ENCODE peak calls at places on chromosome 1, in four cellular contexts. M is cardiac fibroblast, P is kidney, R is osteoblast. H is an unnamed sample.

GRCh38 chr1:147771216-147772125 is 11.1 kb upstream of the GJA5 start:
- DNase-seq in M (peak), P (no peak), R (no peak), H (no peak)

GRCh38 chr1:195721210-195721971 is 886.8 kb downstream of the KCNT2 start:
- DNase-seq in M (no peak), P (no peak), R (no peak), H (no peak)

GRCh38 chr1:4010811-4011605 is 110.9 kb upstream of the C1orf174 start:
- DNase-seq in M (no peak), P (no peak), R (no peak), H (no peak)

GRCh38 chr1:107499139-107499744 is 358.4 kb downstream of the NTNG1 start:
- DNase-seq in M (no peak), P (no peak), R (no peak), H (no peak)

GRCh38 chr1:19974822-19975416 is 4.5 kb downstream of the PLA2G2A start:
- DNase-seq in M (peak), P (no peak), R (peak), H (peak)

GRCh38 chr1:210233495-210234253 is 1.1 kb downstream of the SERTAD4 start:
- DNase-seq in M (peak), P (peak), R (peak), H (peak)

GRCh38 chr1:226890331-226891108 is 20.1 kb downstream of the PSEN2 start:
- DNase-seq in M (no peak), P (no peak), R (no peak), H (no peak)

GRCh38 chr1:87592156-87592555 is 263.5 kb downstream of the LMO4 start:
- DNase-seq in M (no peak), P (no peak), R (no peak), H (no peak)

GRCh38 chr1:205298191-205298994 is 23.2 kb downstream of the NUAK2 start:
- DNase-seq in M (peak), P (peak), R (peak), H (peak)

GRCh38 chr1:147669475-147670318 is 627 bp downstream of the ACP6 start:
- DNase-seq in M (peak), P (peak), R (peak), H (peak)

GRCh38 chr1:211918665-211919414 is 88.3 kb upstream of the LPGAT1 start:
- DNase-seq in M (no peak), P (no peak), R (no peak), H (no peak)

GRCh38 chr1:230149751-230150584 is 82.9 kb downstream of the GALNT2 start:
- DNase-seq in M (no peak), P (no peak), R (no peak), H (peak)

GRCh38 chr1:208192989-208193388 is 51.2 kb downstream of the PLXNA2 start:
- DNase-seq in M (peak), P (no peak), R (no peak), H (no peak)

GRCh38 chr1:213511173-213511572 is 460.1 kb downstream of the RPS6KC1 start:
- DNase-seq in M (no peak), P (no peak), R (no peak), H (no peak)

GRCh38 chr1:209455133-209455532 is 128.4 kb upstream of the CAMK1G start:
- DNase-seq in M (no peak), P (no peak), R (no peak), H (no peak)

GRCh38 chr1:8962812-8963669 is 17.4 kb downstream of the CA6 start:
- DNase-seq in M (peak), P (no peak), R (peak), H (no peak)
- TF ChIP-seq CTCF in M (peak), P (no peak), R (peak), H (peak)

GRCh38 chr1:228062085-228062791 is 20.3 kb upstream of the ARF1 start:
- DNase-seq in M (no peak), P (no peak), R (peak), H (no peak)

GRCh38 chr1:228058981-228059535 is 23.4 kb upstream of the ARF1 start:
- DNase-seq in M (no peak), P (no peak), R (peak), H (no peak)

GRCh38 chr1:228059536-228060457 is 22.7 kb upstream of the ARF1 start:
- DNase-seq in M (peak), P (peak), R (peak), H (no peak)

GRCh38 chr1:228061411-228062084 is 21.0 kb upstream of the ARF1 start:
- DNase-seq in M (no peak), P (peak), R (peak), H (no peak)

DNA sequence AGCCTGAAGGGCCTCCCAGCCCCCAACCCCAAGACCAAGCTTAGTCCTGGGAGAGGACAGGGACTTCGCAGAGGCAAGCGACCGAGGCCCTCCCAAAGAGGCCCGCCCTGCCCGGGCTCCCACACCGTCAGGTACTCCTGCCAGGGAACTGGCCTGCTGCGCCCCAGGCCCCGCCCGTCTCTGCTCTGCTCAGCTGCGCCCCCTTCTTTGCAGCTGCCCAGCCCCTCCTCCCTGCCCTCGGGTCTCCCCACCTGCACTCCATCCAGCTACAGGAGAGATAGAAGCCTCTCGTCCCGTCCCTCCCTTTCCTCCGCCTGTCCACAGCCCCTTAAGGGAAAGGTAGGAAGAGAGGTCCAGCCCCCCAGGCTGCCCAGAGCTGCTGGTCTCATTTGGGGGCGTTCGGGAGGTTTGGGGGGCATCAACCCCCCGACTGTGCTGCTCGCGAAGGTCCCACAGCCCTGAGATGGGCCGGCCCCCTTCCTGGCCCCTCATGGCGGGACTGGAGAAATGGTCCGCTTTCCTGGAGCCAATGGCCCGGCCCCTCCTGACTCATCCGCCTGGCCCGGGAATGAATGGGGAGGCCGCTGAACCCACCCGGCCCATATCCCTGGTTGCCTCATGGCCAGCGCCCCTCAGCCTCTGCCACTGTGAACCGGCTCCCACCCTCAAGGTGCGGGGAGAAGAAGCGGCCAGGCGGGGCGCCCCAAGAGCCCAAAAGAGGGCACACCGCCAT is 21.9 kb upstream of the ARF1 start:
- DNase-seq in M (peak), P (peak), R (peak), H (no peak)
- H3K4me3 ChIP-seq in M (peak), P (no peak), R (no peak), H (peak)

DNA sequence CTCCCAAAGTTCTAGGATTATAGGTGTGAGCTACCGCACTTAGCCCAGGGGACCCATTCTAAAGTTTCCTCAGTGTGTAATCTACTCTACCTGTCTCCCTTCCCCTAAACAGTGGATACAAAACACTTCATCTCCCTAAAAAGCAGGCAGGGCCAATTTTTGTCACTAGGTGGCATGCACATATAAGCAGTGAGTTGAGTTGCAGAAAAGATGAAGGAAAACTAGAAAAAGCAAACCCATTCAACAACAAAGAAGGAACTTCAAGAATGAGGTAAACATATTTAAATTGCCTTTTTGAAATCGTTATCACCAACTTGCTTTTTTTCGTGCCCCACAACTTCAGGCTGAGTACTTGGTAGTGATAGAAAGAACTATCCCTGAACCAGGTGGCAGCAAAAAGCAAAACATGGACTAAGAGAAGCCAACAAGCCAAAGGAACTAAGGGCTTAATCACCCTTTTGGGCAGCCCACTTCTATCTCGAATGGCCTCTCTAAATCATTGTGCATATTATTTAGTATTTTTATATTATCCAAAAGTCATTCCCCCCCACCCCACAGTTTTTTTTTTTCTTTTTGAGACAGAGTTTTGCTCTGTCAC is 19.7 kb upstream of the ALDH9A1 start:
- DNase-seq in M (peak), P (no peak), R (peak), H (peak)
- TF ChIP-seq CTCF in M (peak), P (peak), R (peak), H (peak)

GRCh38 chr1:66351474-66351873 is 182.5 kb upstream of the SGIP1 start:
- DNase-seq in M (peak), P (no peak), R (no peak), H (no peak)
- H3K4me3 ChIP-seq in M (no peak), P (no peak), R (no peak), H (no peak)

GRCh38 chr1:10521537-10522157 is 46.9 kb downstream of the PEX14 start:
- DNase-seq in M (no peak), P (no peak), R (no peak), H (no peak)

GRCh38 chr1:10519016-10519417 is 44.3 kb downstream of the PEX14 start:
- DNase-seq in M (no peak), P (no peak), R (no peak), H (no peak)

GRCh38 chr1:10522324-10522860 is 47.6 kb downstream of the PEX14 start:
- DNase-seq in M (no peak), P (no peak), R (no peak), H (no peak)

GRCh38 chr1:10520497-10520896 is 45.7 kb downstream of the PEX14 start:
- DNase-seq in M (no peak), P (no peak), R (no peak), H (no peak)

GRCh38 chr1:10520952-10521351 is 46.2 kb downstream of the PEX14 start:
- DNase-seq in M (no peak), P (no peak), R (no peak), H (no peak)
- TF ChIP-seq CTCF in M (no peak), P (no peak), R (no peak), H (no peak)

GRCh38 chr1:2811526-2811905 is 10.0 kb upstream of the TTC34 start:
- DNase-seq in M (no peak), P (no peak), R (no peak), H (no peak)

GRCh38 chr1:2810899-2811525 is 9.5 kb upstream of the TTC34 start:
- DNase-seq in M (no peak), P (no peak), R (no peak), H (no peak)

GRCh38 chr1:2812939-2813653 is 11.6 kb upstream of the TTC34 start:
- DNase-seq in M (no peak), P (peak), R (no peak), H (no peak)

GRCh38 chr1:2810281-2810680 is 8.8 kb upstream of the TTC34 start:
- DNase-seq in M (no peak), P (no peak), R (no peak), H (no peak)

DNA sequence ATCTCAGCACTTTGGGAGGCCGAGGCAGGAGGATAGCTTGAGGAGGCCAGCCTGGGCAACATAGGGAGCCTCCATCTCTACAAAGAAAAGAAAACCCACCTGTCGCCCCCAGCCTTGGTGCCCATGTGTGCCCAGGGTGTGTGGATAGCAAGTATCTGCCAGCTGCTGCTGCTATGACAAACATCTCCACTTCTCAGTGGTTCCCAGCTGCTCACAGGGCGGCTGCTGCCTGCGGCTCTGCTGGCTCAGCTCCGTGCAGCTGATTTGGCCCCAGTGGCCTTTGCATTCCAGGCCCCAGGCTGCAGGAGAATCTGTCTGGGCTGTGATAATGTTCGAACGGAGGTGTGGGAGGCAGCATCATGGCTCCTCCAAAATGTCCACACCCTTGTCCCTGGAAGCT is 10.6 kb upstream of the TTC34 start:
- DNase-seq in M (no peak), P (peak), R (no peak), H (no peak)
- H3K4me3 ChIP-seq in M (no peak), P (no peak), R (no peak), H (no peak)

GRCh38 chr1:171988243-171988642 is 146.9 kb downstream of the DNM3 start:
- DNase-seq in M (no peak), P (no peak), R (no peak), H (no peak)

GRCh38 chr1:171983584-171983983 is 142.3 kb downstream of the DNM3 start:
- DNase-seq in M (peak), P (no peak), R (no peak), H (peak)

GRCh38 chr1:171985639-171986038 is 144.3 kb downstream of the DNM3 start:
- DNase-seq in M (peak), P (no peak), R (no peak), H (no peak)

GRCh38 chr1:171984262-171984661 is 143.0 kb downstream of the DNM3 start:
- DNase-seq in M (peak), P (peak), R (no peak), H (no peak)

GRCh38 chr1:171984850-171985485 is 143.7 kb downstream of the DNM3 start:
- DNase-seq in M (peak), P (no peak), R (no peak), H (peak)
- TF ChIP-seq CTCF in M (peak), P (peak), R (peak), H (peak)

DNA sequence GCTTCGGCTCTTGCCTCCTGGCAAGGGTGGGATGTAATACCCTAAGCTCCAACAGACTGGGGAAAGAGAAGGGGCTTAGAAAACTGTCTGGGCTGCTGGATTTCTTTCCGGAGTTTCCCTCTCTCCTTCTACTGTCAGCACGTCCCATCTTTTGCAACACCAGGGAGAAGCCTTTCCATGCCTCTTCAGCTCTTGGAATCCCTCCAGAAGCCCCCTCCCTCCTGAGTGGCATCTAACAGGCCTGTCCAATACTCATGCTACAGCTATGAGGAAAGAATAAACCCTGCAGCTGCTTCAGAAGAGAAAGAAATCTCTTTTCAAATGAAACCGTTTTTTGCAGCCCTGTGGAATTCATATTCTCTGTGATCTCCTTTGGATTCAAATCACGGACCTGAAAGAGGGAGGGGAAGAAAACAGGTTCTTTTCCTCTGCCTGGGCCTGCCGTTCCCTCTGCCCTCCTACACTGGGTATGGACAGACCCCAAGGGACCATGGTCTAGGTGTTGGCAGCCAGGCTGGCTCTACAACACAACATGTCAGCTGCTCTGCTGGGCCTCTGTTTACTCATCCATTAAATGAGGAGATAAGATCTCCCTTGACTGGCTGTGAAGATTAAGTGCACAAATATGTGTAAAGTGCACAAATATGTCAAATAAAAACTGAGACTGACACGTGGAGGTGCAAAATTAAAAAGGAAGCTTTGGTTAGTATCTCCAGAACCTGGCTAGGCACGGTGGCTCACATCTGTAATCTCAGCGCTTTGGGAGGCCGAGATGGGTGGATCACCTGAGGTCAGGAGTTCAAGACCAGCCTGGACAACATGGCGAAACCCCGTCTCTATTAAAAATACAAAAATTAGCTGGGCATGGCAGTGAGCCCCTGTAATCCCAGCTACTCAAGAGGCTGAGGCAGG is 6.0 kb upstream of the CAPN2 start:
- DNase-seq in M (peak), P (peak), R (peak), H (peak)
- H3K4me3 ChIP-seq in M (no peak), P (no peak), R (peak), H (no peak)

DNA sequence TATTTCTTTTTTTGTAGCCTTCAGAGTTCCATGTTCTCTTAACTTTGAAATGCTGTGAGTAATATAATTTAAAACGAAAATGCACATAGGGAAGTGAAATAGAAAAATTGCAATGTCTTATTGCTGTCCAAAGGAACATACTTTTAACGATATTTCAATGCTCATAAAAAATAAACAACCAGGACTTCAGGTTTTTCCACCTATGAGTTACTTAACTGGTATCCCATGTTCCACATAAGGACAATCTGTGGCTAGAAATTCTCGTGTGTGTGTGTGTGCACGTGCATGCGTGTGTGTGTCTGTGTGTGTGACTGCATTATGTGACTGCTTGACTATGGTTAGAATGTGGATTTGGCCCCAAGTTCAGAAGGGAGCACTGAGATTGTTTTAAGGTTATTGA is 200.8 kb upstream of the ADGRL4 start:
- DNase-seq in M (no peak), P (no peak), R (no peak), H (no peak)
- TF ChIP-seq CTCF in M (no peak), P (no peak), R (no peak), H (no peak)

H was measured in astrocyte of the spinal cord.